ENCODE peak calls at places on chromosomes 16 and 17, in six cellular contexts. One of them, this sample, is unnamed.

GRCh38 chr16:19883296-19883951 is 1.2 kb downstream of the GPRC5B start:
- DNase-seq in left ventricle myocardium inferior: peak; percentile 48
- DNase-seq in fibroblast of lung: peak; percentile 25
- DNase-seq in naive thymus-derived CD4-positive, alpha-beta T cell: no peak
- DNase-seq in hepatocyte: peak; percentile 56
- DNase-seq in keratinocyte: no peak
- DNase-seq in this sample: peak; percentile 24

GRCh38 chr17:45225051-45225700 is 3.5 kb downstream of the FMNL1 start:
- DNase-seq in left ventricle myocardium inferior: no peak
- DNase-seq in fibroblast of lung: no peak
- DNase-seq in naive thymus-derived CD4-positive, alpha-beta T cell: no peak
- DNase-seq in hepatocyte: no peak
- DNase-seq in keratinocyte: no peak
- DNase-seq in this sample: no peak

GRCh38 chr17:49861150-49861884 is 13.4 kb upstream of the TAC4 start:
- DNase-seq in left ventricle myocardium inferior: no peak
- DNase-seq in fibroblast of lung: peak; percentile 25
- DNase-seq in naive thymus-derived CD4-positive, alpha-beta T cell: peak; percentile 40
- DNase-seq in hepatocyte: peak; percentile 84
- DNase-seq in keratinocyte: peak; percentile 23
- DNase-seq in this sample: no peak

GRCh38 chr17:71337903-71338302 is 782.9 kb upstream of the SOX9 start:
- DNase-seq in left ventricle myocardium inferior: no peak
- DNase-seq in fibroblast of lung: peak; percentile 32
- DNase-seq in naive thymus-derived CD4-positive, alpha-beta T cell: no peak
- DNase-seq in hepatocyte: no peak
- DNase-seq in keratinocyte: no peak
- DNase-seq in this sample: no peak

GRCh38 chr17:48506246-48506645 is 24.6 kb downstream of the HOXB1 start:
- DNase-seq in left ventricle myocardium inferior: no peak
- DNase-seq in fibroblast of lung: no peak
- DNase-seq in naive thymus-derived CD4-positive, alpha-beta T cell: no peak
- DNase-seq in hepatocyte: no peak
- DNase-seq in keratinocyte: no peak
- DNase-seq in this sample: no peak

GRCh38 chr17:42053701-42054100 is 3.3 kb upstream of the C17orf113 start:
- DNase-seq in left ventricle myocardium inferior: no peak
- DNase-seq in fibroblast of lung: no peak
- DNase-seq in naive thymus-derived CD4-positive, alpha-beta T cell: no peak
- DNase-seq in hepatocyte: no peak
- DNase-seq in keratinocyte: no peak
- DNase-seq in this sample: no peak

GRCh38 chr17:60481604-60482003 is 44.4 kb downstream of the APPBP2 start:
- DNase-seq in left ventricle myocardium inferior: no peak
- DNase-seq in fibroblast of lung: no peak
- DNase-seq in naive thymus-derived CD4-positive, alpha-beta T cell: no peak
- DNase-seq in hepatocyte: no peak
- DNase-seq in keratinocyte: no peak
- DNase-seq in this sample: no peak

GRCh38 chr16:56855936-56856335 is 9.1 kb upstream of the SLC12A3 start:
- DNase-seq in left ventricle myocardium inferior: no peak
- DNase-seq in fibroblast of lung: no peak
- DNase-seq in naive thymus-derived CD4-positive, alpha-beta T cell: no peak
- DNase-seq in hepatocyte: no peak
- DNase-seq in keratinocyte: no peak
- DNase-seq in this sample: no peak

GRCh38 chr17:74545456-74546230 is at the start of gene CD300C:
- DNase-seq in left ventricle myocardium inferior: peak; percentile 30
- DNase-seq in fibroblast of lung: no peak
- DNase-seq in naive thymus-derived CD4-positive, alpha-beta T cell: no peak
- DNase-seq in hepatocyte: no peak
- DNase-seq in keratinocyte: no peak
- DNase-seq in this sample: peak; percentile 25

GRCh38 chr17:79461041-79461440 is 149.8 kb downstream of the RBFOX3 start:
- DNase-seq in left ventricle myocardium inferior: no peak
- DNase-seq in fibroblast of lung: peak; percentile 66
- DNase-seq in naive thymus-derived CD4-positive, alpha-beta T cell: no peak
- DNase-seq in hepatocyte: no peak
- DNase-seq in keratinocyte: no peak
- DNase-seq in this sample: no peak

GRCh38 chr16:73504591-73504990 is 456.7 kb upstream of the ZFHX3 start:
- DNase-seq in left ventricle myocardium inferior: no peak
- DNase-seq in fibroblast of lung: no peak
- DNase-seq in naive thymus-derived CD4-positive, alpha-beta T cell: no peak
- DNase-seq in hepatocyte: no peak
- DNase-seq in keratinocyte: no peak
- DNase-seq in this sample: no peak

GRCh38 chr17:29567362-29568330 is 809 bp upstream of the ABHD15 start:
- DNase-seq in left ventricle myocardium inferior: peak; percentile 73
- DNase-seq in fibroblast of lung: peak; percentile 48
- DNase-seq in naive thymus-derived CD4-positive, alpha-beta T cell: peak; percentile 82
- DNase-seq in hepatocyte: peak; percentile 80
- DNase-seq in keratinocyte: no peak
- DNase-seq in this sample: peak; percentile 80

DNA sequence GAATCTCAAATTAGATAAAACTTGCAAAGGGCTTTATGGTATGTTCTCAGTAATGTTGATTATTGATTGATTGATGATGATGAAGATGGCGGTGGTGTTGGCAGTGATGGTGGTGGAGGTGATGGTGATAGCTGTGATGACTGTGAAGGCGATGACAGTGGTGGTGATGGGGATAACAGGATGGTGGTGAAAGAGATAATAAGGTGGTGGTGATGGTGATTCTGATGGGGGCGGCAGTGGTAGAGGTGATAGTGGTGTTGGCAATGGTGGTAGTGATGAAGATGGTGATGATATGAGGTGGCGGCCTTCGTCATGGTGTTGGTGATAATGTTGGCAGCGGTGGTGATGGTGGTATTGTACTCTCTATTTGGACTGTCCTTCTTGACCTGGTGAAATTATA is 238.3 kb downstream of the XYLT1 start:
- DNase-seq in left ventricle myocardium inferior: no peak
- DNase-seq in fibroblast of lung: no peak
- DNase-seq in naive thymus-derived CD4-positive, alpha-beta T cell: no peak
- DNase-seq in hepatocyte: no peak
- DNase-seq in keratinocyte: no peak
- DNase-seq in this sample: no peak
- H3K4me1 ChIP-seq in left ventricle myocardium inferior: no peaks in the 10 kb centered on the region
- H3K4me1 ChIP-seq in fibroblast of lung: no peaks in the 10 kb centered on the region
- H3K4me1 ChIP-seq in naive thymus-derived CD4-positive, alpha-beta T cell: no peaks in the 10 kb centered on the region
- H3K4me1 ChIP-seq in hepatocyte: no peaks in the 10 kb centered on the region
- H3K4me1 ChIP-seq in keratinocyte: peaks cover 42% of the 10 kb centered on the region
- H3K4me1 ChIP-seq in this sample: no peaks in the 10 kb centered on the region

DNA sequence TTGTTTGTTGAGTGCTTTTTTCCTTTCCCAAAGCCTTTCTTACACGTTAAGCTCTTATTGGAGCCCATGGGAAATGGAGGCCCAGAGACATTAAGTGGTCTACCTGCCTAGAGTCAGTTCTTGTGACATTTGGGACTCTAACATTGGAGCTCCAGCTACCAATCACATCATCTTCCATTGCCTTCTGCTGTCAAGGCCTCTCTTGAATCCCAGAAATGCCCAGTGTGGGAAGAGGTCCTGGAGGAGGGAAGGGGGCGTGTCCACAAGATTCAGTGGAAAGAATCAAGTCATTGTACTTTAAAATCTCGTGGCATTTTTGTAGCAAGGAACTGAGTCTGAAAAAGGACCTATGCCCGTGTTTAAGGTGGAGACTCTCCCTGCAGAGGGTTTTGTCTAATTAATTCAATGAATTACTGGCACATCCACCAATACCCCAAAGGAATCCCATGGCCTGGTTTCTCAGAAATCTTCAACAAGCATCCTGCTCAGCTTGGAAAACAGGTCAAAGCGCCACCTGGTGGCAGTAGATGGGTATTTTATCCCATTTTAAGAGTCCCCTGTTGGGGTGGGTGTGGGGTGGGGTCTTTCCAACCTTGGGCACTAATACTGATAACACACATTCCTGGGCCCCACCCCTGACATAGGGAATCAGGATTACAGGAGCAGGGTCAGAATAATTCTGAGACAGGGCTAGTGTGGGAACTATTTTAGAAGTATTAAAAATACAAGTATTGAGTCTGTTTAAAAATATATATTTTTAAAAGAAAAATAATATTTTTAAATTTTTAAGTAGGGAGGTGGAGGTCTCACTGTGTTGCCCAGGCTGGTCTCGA is 24.6 kb downstream of the GPT2 start:
- DNase-seq in left ventricle myocardium inferior: no peak
- DNase-seq in fibroblast of lung: peak; percentile 50
- DNase-seq in naive thymus-derived CD4-positive, alpha-beta T cell: peak; percentile 57
- DNase-seq in hepatocyte: peak; percentile 79
- DNase-seq in keratinocyte: no peak
- DNase-seq in this sample: peak; percentile 57
- H3K27ac ChIP-seq in left ventricle myocardium inferior: no peak overlapping the region
- H3K27ac ChIP-seq in fibroblast of lung: no peak overlapping the region
- H3K27ac ChIP-seq in naive thymus-derived CD4-positive, alpha-beta T cell: no peak overlapping the region
- H3K27ac ChIP-seq in hepatocyte: no peak overlapping the region
- H3K27ac ChIP-seq in keratinocyte: no peak overlapping the region
- H3K27ac ChIP-seq in this sample: no peak overlapping the region

DNA sequence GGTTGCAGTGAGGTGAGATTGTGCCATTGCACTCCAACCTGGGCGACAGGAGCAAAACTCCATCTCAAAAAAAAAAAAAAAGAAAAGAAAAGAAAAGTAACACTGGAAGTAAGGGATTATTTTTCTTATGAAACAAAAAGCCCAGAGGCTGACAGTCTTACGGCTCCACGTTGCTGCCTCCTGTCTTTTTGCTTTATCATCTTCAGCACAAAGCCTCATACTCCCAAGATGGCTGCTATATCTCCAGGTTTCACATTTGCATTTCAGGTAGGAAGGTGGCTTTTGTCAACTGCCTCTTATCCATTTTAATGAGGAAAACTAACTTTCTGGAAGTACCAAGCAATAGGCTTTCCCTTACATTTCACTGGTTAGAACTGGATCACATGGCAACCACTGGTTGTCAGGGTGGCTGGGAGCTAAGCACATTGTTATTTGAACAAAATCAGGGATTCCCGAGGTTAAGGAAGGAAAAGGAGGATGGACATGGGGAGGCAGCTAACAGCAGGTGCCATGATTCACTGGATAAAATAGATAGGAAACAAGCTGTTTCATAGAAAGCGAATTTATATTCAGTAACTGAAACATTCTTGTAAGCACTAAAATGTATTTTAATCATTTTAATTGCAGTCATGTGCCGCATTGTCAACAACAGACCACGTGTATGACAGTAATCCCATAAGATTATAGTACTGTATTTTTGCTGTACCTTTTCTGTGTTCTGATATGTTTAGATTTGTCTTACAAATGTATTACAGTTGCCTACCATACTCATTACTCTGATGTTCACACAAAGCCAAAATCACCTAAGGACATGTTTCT is 58.6 kb downstream of the KSR1 start:
- DNase-seq in left ventricle myocardium inferior: no peak
- DNase-seq in fibroblast of lung: no peak
- DNase-seq in naive thymus-derived CD4-positive, alpha-beta T cell: no peak
- DNase-seq in hepatocyte: no peak
- DNase-seq in keratinocyte: no peak
- DNase-seq in this sample: no peak
- H3K4me1 ChIP-seq in left ventricle myocardium inferior: peaks cover 25% of the 10 kb centered on the region
- H3K4me1 ChIP-seq in fibroblast of lung: no peaks in the 10 kb centered on the region
- H3K4me1 ChIP-seq in naive thymus-derived CD4-positive, alpha-beta T cell: no peaks in the 10 kb centered on the region
- H3K4me1 ChIP-seq in hepatocyte: peaks cover 18% of the 10 kb centered on the region
- H3K4me1 ChIP-seq in keratinocyte: peaks cover 18% of the 10 kb centered on the region
- H3K4me1 ChIP-seq in this sample: no peaks in the 10 kb centered on the region

GRCh38 chr16:24538756-24539294 is 541 bp upstream of the RBBP6 start:
- DNase-seq in left ventricle myocardium inferior: no peak
- DNase-seq in fibroblast of lung: no peak
- DNase-seq in naive thymus-derived CD4-positive, alpha-beta T cell: no peak
- DNase-seq in hepatocyte: no peak
- DNase-seq in keratinocyte: peak; percentile 35
- DNase-seq in this sample: no peak
- H3K27ac ChIP-seq in left ventricle myocardium inferior: peak overlapping the region; percentile 100
- H3K27ac ChIP-seq in fibroblast of lung: peak overlapping the region; percentile 99
- H3K27ac ChIP-seq in naive thymus-derived CD4-positive, alpha-beta T cell: peak overlapping the region; percentile 100
- H3K27ac ChIP-seq in hepatocyte: peak overlapping the region; percentile 76
- H3K27ac ChIP-seq in keratinocyte: peak overlapping the region; percentile 93
- H3K27ac ChIP-seq in this sample: peak overlapping the region; percentile 99

DNA sequence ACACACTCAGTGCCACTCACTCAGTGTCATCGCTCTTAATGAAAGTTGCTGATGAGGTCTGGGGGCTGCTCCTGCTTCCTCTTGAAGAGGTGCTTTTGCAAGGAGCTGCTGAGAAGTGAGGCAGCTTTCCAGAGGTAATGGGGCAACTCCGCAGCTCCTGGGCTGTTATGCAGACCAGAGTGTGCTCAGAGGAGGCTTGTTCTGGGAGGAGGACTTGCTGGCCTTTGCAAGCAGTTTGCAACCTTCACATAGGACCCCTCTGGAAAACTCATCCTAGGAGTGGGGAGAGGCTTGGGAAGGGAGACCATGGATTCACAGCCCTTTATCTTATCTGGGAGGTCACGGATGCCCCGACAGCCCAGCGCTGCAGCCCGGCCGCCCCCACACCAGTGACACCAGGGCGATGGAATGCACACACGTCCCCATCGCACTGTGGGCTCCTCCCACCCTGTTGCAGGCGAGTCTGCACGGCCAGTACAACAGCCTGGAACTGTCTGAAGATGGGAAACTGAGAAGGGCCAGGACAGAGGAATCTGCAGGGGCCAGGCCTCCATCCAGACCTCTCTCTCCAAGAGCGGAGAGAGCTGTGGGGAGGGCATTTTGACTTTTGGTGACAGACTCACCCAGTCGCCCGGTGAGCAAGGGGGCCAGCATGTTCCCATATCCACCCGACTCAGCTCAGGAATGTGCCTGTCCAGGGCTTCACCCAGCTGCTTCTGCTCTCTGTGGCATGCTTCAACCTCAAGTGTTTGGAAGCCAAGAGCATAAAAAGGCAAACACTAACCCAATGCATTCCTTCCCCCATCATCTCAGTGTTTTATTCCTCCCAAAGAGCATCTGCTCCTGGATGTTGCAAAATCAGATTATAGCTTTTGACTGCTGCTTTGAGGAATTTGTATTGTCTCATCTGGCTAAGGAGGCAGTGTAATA is 78.6 kb upstream of the ZNF469 start:
- DNase-seq in left ventricle myocardium inferior: no peak
- DNase-seq in fibroblast of lung: peak; percentile 98
- DNase-seq in naive thymus-derived CD4-positive, alpha-beta T cell: no peak
- DNase-seq in hepatocyte: peak; percentile 82
- DNase-seq in keratinocyte: no peak
- DNase-seq in this sample: no peak
- H3K4me1 ChIP-seq in left ventricle myocardium inferior: no peaks in the 10 kb centered on the region
- H3K4me1 ChIP-seq in fibroblast of lung: peaks cover 44% of the 10 kb centered on the region
- H3K4me1 ChIP-seq in naive thymus-derived CD4-positive, alpha-beta T cell: no peaks in the 10 kb centered on the region
- H3K4me1 ChIP-seq in hepatocyte: peaks cover 15% of the 10 kb centered on the region
- H3K4me1 ChIP-seq in keratinocyte: peaks cover 29% of the 10 kb centered on the region
- H3K4me1 ChIP-seq in this sample: no peaks in the 10 kb centered on the region

GRCh38 chr17:2213291-2213960 is 90.2 kb downstream of the SMG6 start:
- DNase-seq in left ventricle myocardium inferior: no peak
- DNase-seq in fibroblast of lung: peak; percentile 79
- DNase-seq in naive thymus-derived CD4-positive, alpha-beta T cell: no peak
- DNase-seq in hepatocyte: no peak
- DNase-seq in keratinocyte: no peak
- DNase-seq in this sample: no peak
- H3K27ac ChIP-seq in left ventricle myocardium inferior: peak overlapping the region; percentile 89
- H3K27ac ChIP-seq in fibroblast of lung: peak overlapping the region; percentile 93
- H3K27ac ChIP-seq in naive thymus-derived CD4-positive, alpha-beta T cell: peak overlapping the region; percentile 89
- H3K27ac ChIP-seq in hepatocyte: peak overlapping the region; percentile 96
- H3K27ac ChIP-seq in keratinocyte: no peak overlapping the region
- H3K27ac ChIP-seq in this sample: peak overlapping the region; percentile 73